ENCODE peak calls at places on chromosomes 2 and 18, in ten cellular contexts. G, K, I, O, J, R, M, P, S and L are unnamed samples.

GRCh38 chr18:63131106-63131943 is 188.2 kb downstream of the BCL2 start:
- DNase-seq in G (peak), K (peak), M (peak), O (peak), J (peak), P (peak), I (peak), S (peak), R (peak), L (no peak)

GRCh38 chr2:132577693-132578092 is 92.3 kb downstream of the LYPD1 start:
- DNase-seq in M (no peak), P (no peak), K (peak), I (peak), O (no peak), J (no peak), G (peak), R (no peak), S (no peak), L (no peak)

GRCh38 chr2:27701676-27702075 is 38.0 kb downstream of the SLC4A1AP start:
- DNase-seq in R (peak), O (no peak), K (no peak), I (no peak), P (no peak), M (no peak), G (no peak), J (peak), S (peak), L (no peak)

GRCh38 chr2:179981085-179981484 is 26.0 kb downstream of the CWC22 start:
- DNase-seq in K (no peak), S (peak), J (no peak), R (no peak), P (no peak), O (no peak), M (no peak), I (no peak), G (no peak), L (no peak)

GRCh38 chr2:169775765-169776482 is 22.7 kb upstream of the SSB start:
- DNase-seq in I (no peak), K (no peak), P (no peak), G (no peak), S (no peak), R (peak), J (no peak), M (no peak), O (no peak), L (no peak)

GRCh38 chr2:12282780-12283695 is 433.7 kb upstream of the TRIB2 start:
- DNase-seq in G (no peak), K (no peak), R (no peak), O (no peak), I (no peak), M (no peak), S (no peak), P (no peak), J (no peak), L (no peak)

GRCh38 chr2:101745711-101746694 is 48.5 kb downstream of the MAP4K4 start:
- DNase-seq in J (no peak), O (no peak), G (no peak), K (no peak), P (no peak), I (no peak), R (peak), S (peak), M (no peak), L (no peak)

GRCh38 chr2:5123597-5124196 is 568.5 kb upstream of the SOX11 start:
- DNase-seq in G (no peak), O (no peak), M (no peak), K (no peak), J (no peak), I (no peak), R (no peak), S (no peak), P (no peak), L (no peak)

GRCh38 chr2:1968988-1969700 is 224.8 kb upstream of the PXDN start:
- DNase-seq in I (no peak), S (no peak), K (no peak), P (no peak), J (no peak), M (no peak), O (no peak), R (no peak), G (no peak), L (no peak)

GRCh38 chr18:75691483-75691882 is 264.0 kb upstream of the SMIM21 start:
- DNase-seq in G (no peak), O (no peak), P (no peak), M (no peak), I (no peak), K (no peak), J (no peak), S (no peak), R (no peak), L (no peak)

GRCh38 chr18:51211552-51211951 is 14.1 kb upstream of the MEX3C start:
- DNase-seq in J (no peak), P (no peak), O (no peak), K (no peak), I (peak), S (peak), M (peak), G (peak), R (peak), L (no peak)